ENCODE peak calls at places on chromosomes 11 and 22, in four cellular contexts. H is activated T-cell treated with anti-CD3 and anti-CD28 coated beads for 24 hours, I is osteocyte, V is left cardiac atrium. W is an unnamed sample.
A peak's percentile ranks its signal among the peaks of the same experiment; 100 is the strongest.

GRCh38 chr22:37636186-37636948 is 3.1 kb upstream of the SH3BP1 start:
- DNase-seq in H (no peak), V (no peak), I (no peak), W (no peak)

GRCh38 chr22:39283312-39284141 is 35.9 kb downstream of the RPL3 start:
- DNase-seq in H (no peak), I (no peak), V (peak; percentile 85), W (no peak)

GRCh38 chr22:46777609-46777970 is 15.1 kb downstream of the TBC1D22A start:
- DNase-seq in H (no peak), V (peak; percentile 56), I (no peak), W (no peak)

GRCh38 chr11:10920205-10920604 is 62.4 kb upstream of the ZBED5 start:
- DNase-seq in I (no peak), V (no peak), H (no peak), W (no peak)

GRCh38 chr11:10490032-10490397 is 35.0 kb downstream of the AMPD3 start:
- DNase-seq in I (peak; percentile 70), H (no peak), V (no peak), W (no peak)

GRCh38 chr11:128627666-128628342 is 40.4 kb upstream of the ETS1 start:
- DNase-seq in I (no peak), H (no peak), V (no peak), W (no peak)

GRCh38 chr11:64564947-64565889 is 25.8 kb upstream of the SLC22A12 start:
- DNase-seq in H (no peak), V (no peak), I (no peak), W (no peak)

GRCh38 chr22:36377022-36377631 is 10.6 kb downstream of the MYH9 start:
- DNase-seq in I (no peak), V (no peak), H (no peak), W (no peak)

GRCh38 chr22:20967697-20968201 is 694 bp downstream of the AIFM3 start:
- DNase-seq in I (no peak), H (no peak), V (no peak), W (no peak)

GRCh38 chr11:96273507-96273906 is 69.5 kb downstream of the MAML2 start:
- DNase-seq in H (no peak), V (no peak), I (no peak), W (no peak)

GRCh38 chr11:107018274-107018901 is at the start of gene GUCY1A2:
- DNase-seq in H (no peak), I (no peak), V (peak; percentile 19), W (peak; percentile 55)

GRCh38 chr22:46776486-46776826 is 14.0 kb downstream of the TBC1D22A start:
- DNase-seq in I (no peak), H (no peak), V (no peak), W (no peak)